ENCODE peak calls at places on chromosomes 13 and 19, in ten cellular contexts. One of them, this sample, is unnamed.
A peak's percentile ranks its signal among the peaks of the same experiment; 100 is the strongest.

GRCh38 chr13:113403255-113404104 is 39.5 kb upstream of the GRTP1 start:
- DNase-seq in spleen: no peak
- DNase-seq in DND-41: no peak
- DNase-seq in uterus: no peak
- DNase-seq in endodermal cell: peak; percentile 44
- DNase-seq in body of pancreas: no peak
- DNase-seq in psoas muscle: peak; percentile 82
- DNase-seq in thoracic aorta: no peak
- DNase-seq in adrenal gland: no peak
- DNase-seq in SK-N-SH: no peak
- DNase-seq in this sample: no peak

GRCh38 chr19:48999481-49000325 is 6.0 kb downstream of the RUVBL2 start:
- DNase-seq in spleen: peak; percentile 87
- DNase-seq in DND-41: peak; percentile 62
- DNase-seq in uterus: no peak
- DNase-seq in endodermal cell: peak; percentile 95
- DNase-seq in body of pancreas: peak; percentile 60
- DNase-seq in psoas muscle: peak; percentile 78
- DNase-seq in thoracic aorta: no peak
- DNase-seq in adrenal gland: peak; percentile 62
- DNase-seq in SK-N-SH: peak; percentile 65
- DNase-seq in this sample: no peak

GRCh38 chr13:39134574-39134973 is 96.3 kb downstream of the NHLRC3 start:
- DNase-seq in spleen: no peak
- DNase-seq in DND-41: no peak
- DNase-seq in uterus: no peak
- DNase-seq in endodermal cell: no peak
- DNase-seq in body of pancreas: no peak
- DNase-seq in psoas muscle: no peak
- DNase-seq in thoracic aorta: no peak
- DNase-seq in adrenal gland: no peak
- DNase-seq in SK-N-SH: no peak
- DNase-seq in this sample: no peak

GRCh38 chr13:46334008-46334407 is 53.0 kb downstream of the RUBCNL start:
- DNase-seq in spleen: no peak
- DNase-seq in DND-41: no peak
- DNase-seq in uterus: no peak
- DNase-seq in endodermal cell: no peak
- DNase-seq in body of pancreas: no peak
- DNase-seq in psoas muscle: no peak
- DNase-seq in thoracic aorta: no peak
- DNase-seq in adrenal gland: no peak
- DNase-seq in SK-N-SH: no peak
- DNase-seq in this sample: no peak

GRCh38 chr13:98180092-98180491 is 3.0 kb upstream of the RNF113B start:
- DNase-seq in spleen: no peak
- DNase-seq in DND-41: peak; percentile 35
- DNase-seq in uterus: no peak
- DNase-seq in endodermal cell: no peak
- DNase-seq in body of pancreas: no peak
- DNase-seq in psoas muscle: no peak
- DNase-seq in thoracic aorta: no peak
- DNase-seq in adrenal gland: no peak
- DNase-seq in SK-N-SH: no peak
- DNase-seq in this sample: no peak

GRCh38 chr13:50707533-50708096 is 135.9 kb downstream of the DLEU7 start:
- DNase-seq in spleen: no peak
- DNase-seq in DND-41: peak; percentile 52
- DNase-seq in uterus: no peak
- DNase-seq in endodermal cell: no peak
- DNase-seq in body of pancreas: no peak
- DNase-seq in psoas muscle: no peak
- DNase-seq in thoracic aorta: no peak
- DNase-seq in adrenal gland: no peak
- DNase-seq in SK-N-SH: peak; percentile 13
- DNase-seq in this sample: no peak

GRCh38 chr13:59483441-59484116 is 680.1 kb downstream of the DIAPH3 start:
- DNase-seq in spleen: no peak
- DNase-seq in DND-41: no peak
- DNase-seq in uterus: no peak
- DNase-seq in endodermal cell: peak; percentile 77
- DNase-seq in body of pancreas: peak; percentile 17
- DNase-seq in psoas muscle: no peak
- DNase-seq in thoracic aorta: no peak
- DNase-seq in adrenal gland: peak; percentile 26
- DNase-seq in SK-N-SH: peak; percentile 48
- DNase-seq in this sample: no peak

GRCh38 chr19:1312732-1313694 is 27.3 kb downstream of the EFNA2 start:
- DNase-seq in spleen: no peak
- DNase-seq in DND-41: no peak
- DNase-seq in uterus: no peak
- DNase-seq in endodermal cell: peak; percentile 78
- DNase-seq in body of pancreas: no peak
- DNase-seq in psoas muscle: no peak
- DNase-seq in thoracic aorta: no peak
- DNase-seq in adrenal gland: peak; percentile 51
- DNase-seq in SK-N-SH: no peak
- DNase-seq in this sample: no peak

GRCh38 chr13:30143671-30144400 is 163.5 kb downstream of the KATNAL1 start:
- DNase-seq in spleen: no peak
- DNase-seq in DND-41: no peak
- DNase-seq in uterus: no peak
- DNase-seq in endodermal cell: no peak
- DNase-seq in body of pancreas: no peak
- DNase-seq in psoas muscle: no peak
- DNase-seq in thoracic aorta: no peak
- DNase-seq in adrenal gland: no peak
- DNase-seq in SK-N-SH: no peak
- DNase-seq in this sample: no peak

GRCh38 chr13:32669030-32669646 is 82.9 kb downstream of the PDS5B start:
- DNase-seq in spleen: no peak
- DNase-seq in DND-41: peak; percentile 37
- DNase-seq in uterus: no peak
- DNase-seq in endodermal cell: no peak
- DNase-seq in body of pancreas: no peak
- DNase-seq in psoas muscle: no peak
- DNase-seq in thoracic aorta: no peak
- DNase-seq in adrenal gland: no peak
- DNase-seq in SK-N-SH: peak; percentile 36
- DNase-seq in this sample: no peak

GRCh38 chr19:12596927-12597548 is 13.6 kb downstream of the ZNF490 start:
- DNase-seq in spleen: peak; percentile 59
- DNase-seq in DND-41: no peak
- DNase-seq in uterus: no peak
- DNase-seq in endodermal cell: no peak
- DNase-seq in body of pancreas: no peak
- DNase-seq in psoas muscle: no peak
- DNase-seq in thoracic aorta: no peak
- DNase-seq in adrenal gland: no peak
- DNase-seq in SK-N-SH: no peak
- DNase-seq in this sample: no peak

GRCh38 chr13:33445476-33445875 is 159.9 kb upstream of the STARD13 start:
- DNase-seq in spleen: no peak
- DNase-seq in DND-41: no peak
- DNase-seq in uterus: no peak
- DNase-seq in endodermal cell: no peak
- DNase-seq in body of pancreas: no peak
- DNase-seq in psoas muscle: no peak
- DNase-seq in thoracic aorta: no peak
- DNase-seq in adrenal gland: no peak
- DNase-seq in SK-N-SH: no peak
- DNase-seq in this sample: no peak

GRCh38 chr19:28710278-28710677 is 502.7 kb downstream of the UQCRFS1 start:
- DNase-seq in spleen: no peak
- DNase-seq in DND-41: no peak
- DNase-seq in uterus: no peak
- DNase-seq in endodermal cell: no peak
- DNase-seq in body of pancreas: no peak
- DNase-seq in psoas muscle: no peak
- DNase-seq in thoracic aorta: no peak
- DNase-seq in adrenal gland: no peak
- DNase-seq in SK-N-SH: peak; percentile 24
- DNase-seq in this sample: no peak

GRCh38 chr13:39836038-39836437 is 180.6 kb downstream of the COG6 start:
- DNase-seq in spleen: no peak
- DNase-seq in DND-41: no peak
- DNase-seq in uterus: no peak
- DNase-seq in endodermal cell: peak; percentile 51
- DNase-seq in body of pancreas: no peak
- DNase-seq in psoas muscle: no peak
- DNase-seq in thoracic aorta: no peak
- DNase-seq in adrenal gland: no peak
- DNase-seq in SK-N-SH: no peak
- DNase-seq in this sample: no peak

GRCh38 chr13:41621716-41622508 is 164.6 kb downstream of the RGCC start:
- DNase-seq in spleen: no peak
- DNase-seq in DND-41: no peak
- DNase-seq in uterus: no peak
- DNase-seq in endodermal cell: no peak
- DNase-seq in body of pancreas: no peak
- DNase-seq in psoas muscle: no peak
- DNase-seq in thoracic aorta: no peak
- DNase-seq in adrenal gland: no peak
- DNase-seq in SK-N-SH: no peak
- DNase-seq in this sample: no peak

DNA sequence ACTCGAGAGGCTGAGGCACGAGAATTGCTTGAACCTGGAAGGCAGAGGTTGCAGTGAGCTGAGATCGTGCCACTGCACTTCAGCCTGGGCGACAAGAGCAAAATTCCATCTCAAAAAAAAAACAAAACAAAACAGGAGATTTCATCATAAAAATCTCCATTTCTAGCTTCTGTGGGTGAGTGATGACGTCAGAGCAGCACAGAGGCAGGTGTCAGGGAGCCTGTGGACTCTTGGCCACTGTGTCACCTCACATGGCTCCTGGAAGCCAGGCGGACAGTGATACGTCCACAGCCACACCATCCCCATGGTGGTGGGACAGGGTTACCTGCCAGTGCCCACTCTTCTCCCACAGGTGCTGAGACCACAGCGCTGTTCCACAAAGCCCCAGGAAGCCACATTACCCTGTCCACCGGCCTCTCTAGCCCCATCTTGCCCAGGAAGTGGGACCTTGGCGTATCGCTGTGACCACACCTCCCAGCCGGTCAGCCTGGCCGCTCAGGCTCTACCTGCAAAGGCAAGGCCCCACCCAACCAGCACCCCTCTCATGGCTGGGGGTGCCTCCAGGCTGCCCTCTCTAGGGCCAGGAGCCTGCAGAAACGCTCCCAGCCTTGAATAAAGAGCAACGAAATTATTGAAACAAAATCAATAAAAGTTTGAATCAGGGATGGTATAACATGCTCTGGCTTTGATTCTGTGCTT is 2.5 kb upstream of the FXYD3 start:
- DNase-seq in spleen: no peak
- DNase-seq in DND-41: no peak
- DNase-seq in uterus: no peak
- DNase-seq in endodermal cell: no peak
- DNase-seq in body of pancreas: no peak
- DNase-seq in psoas muscle: no peak
- DNase-seq in thoracic aorta: no peak
- DNase-seq in adrenal gland: no peak
- DNase-seq in SK-N-SH: no peak
- DNase-seq in this sample: no peak
- TF ChIP-seq CTCF in spleen: no peak
- TF ChIP-seq CTCF in DND-41: no peak
- TF ChIP-seq CTCF in uterus: no peak
- TF ChIP-seq CTCF in endodermal cell: no peak
- TF ChIP-seq CTCF in body of pancreas: no peak
- TF ChIP-seq CTCF in psoas muscle: no peak
- TF ChIP-seq CTCF in thoracic aorta: no peak
- TF ChIP-seq CTCF in adrenal gland: no peak
- TF ChIP-seq CTCF in SK-N-SH: no peak
- TF ChIP-seq CTCF in this sample: no peak

DNA sequence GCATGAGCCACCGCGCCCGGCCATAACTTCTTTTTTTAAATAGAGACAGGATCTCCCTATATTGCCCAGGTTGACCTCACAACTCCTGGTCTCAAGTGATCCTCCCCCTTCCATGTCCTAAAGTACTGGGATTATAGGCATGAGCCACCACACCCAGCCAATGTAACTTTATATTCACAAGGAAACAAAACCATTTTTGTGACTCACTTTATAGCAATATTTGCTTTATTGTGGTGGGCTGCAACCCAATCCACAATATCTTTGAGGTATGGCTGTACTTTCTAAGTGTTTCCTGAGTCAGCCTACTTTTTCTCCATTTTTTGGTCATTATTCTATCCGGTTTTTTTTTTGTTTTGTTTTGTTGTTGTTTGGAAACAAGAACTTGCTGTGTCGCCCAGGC is 7.9 kb upstream of the ZIM3 start:
- DNase-seq in spleen: no peak
- DNase-seq in DND-41: no peak
- DNase-seq in uterus: no peak
- DNase-seq in endodermal cell: no peak
- DNase-seq in body of pancreas: no peak
- DNase-seq in psoas muscle: no peak
- DNase-seq in thoracic aorta: no peak
- DNase-seq in adrenal gland: no peak
- DNase-seq in SK-N-SH: no peak
- DNase-seq in this sample: no peak
- H3K9me3 ChIP-seq in spleen: peaks cover 37% of the 10 kb centered on the region
- H3K9me3 ChIP-seq in DND-41: no peaks in the 10 kb centered on the region
- H3K9me3 ChIP-seq in uterus: no peaks in the 10 kb centered on the region
- H3K9me3 ChIP-seq in endodermal cell: peaks cover 32% of the 10 kb centered on the region
- H3K9me3 ChIP-seq in body of pancreas: no peaks in the 10 kb centered on the region
- H3K9me3 ChIP-seq in psoas muscle: no peaks in the 10 kb centered on the region
- H3K9me3 ChIP-seq in thoracic aorta: no peaks in the 10 kb centered on the region
- H3K9me3 ChIP-seq in adrenal gland: no peaks in the 10 kb centered on the region
- H3K9me3 ChIP-seq in SK-N-SH: no peaks in the 10 kb centered on the region
- H3K9me3 ChIP-seq in this sample: no peaks in the 10 kb centered on the region

GRCh38 chr19:41887711-41888382 is 4.9 kb downstream of the ARHGEF1 start:
- DNase-seq in spleen: peak; percentile 93
- DNase-seq in DND-41: peak; percentile 89
- DNase-seq in uterus: no peak
- DNase-seq in endodermal cell: peak; percentile 97
- DNase-seq in body of pancreas: peak; percentile 58
- DNase-seq in psoas muscle: no peak
- DNase-seq in thoracic aorta: no peak
- DNase-seq in adrenal gland: no peak
- DNase-seq in SK-N-SH: no peak
- DNase-seq in this sample: no peak
- H3K27ac ChIP-seq in spleen: peak overlapping the region; percentile 98
- H3K27ac ChIP-seq in DND-41: peak overlapping the region; percentile 87
- H3K27ac ChIP-seq in uterus: no peak overlapping the region
- H3K27ac ChIP-seq in endodermal cell: no peak overlapping the region
- H3K27ac ChIP-seq in body of pancreas: peak overlapping the region; percentile 72
- H3K27ac ChIP-seq in psoas muscle: no peak overlapping the region
- H3K27ac ChIP-seq in thoracic aorta: no peak overlapping the region
- H3K27ac ChIP-seq in adrenal gland: no peak overlapping the region
- H3K27ac ChIP-seq in SK-N-SH: no peak overlapping the region
- H3K27ac ChIP-seq in this sample: no peak overlapping the region

DNA sequence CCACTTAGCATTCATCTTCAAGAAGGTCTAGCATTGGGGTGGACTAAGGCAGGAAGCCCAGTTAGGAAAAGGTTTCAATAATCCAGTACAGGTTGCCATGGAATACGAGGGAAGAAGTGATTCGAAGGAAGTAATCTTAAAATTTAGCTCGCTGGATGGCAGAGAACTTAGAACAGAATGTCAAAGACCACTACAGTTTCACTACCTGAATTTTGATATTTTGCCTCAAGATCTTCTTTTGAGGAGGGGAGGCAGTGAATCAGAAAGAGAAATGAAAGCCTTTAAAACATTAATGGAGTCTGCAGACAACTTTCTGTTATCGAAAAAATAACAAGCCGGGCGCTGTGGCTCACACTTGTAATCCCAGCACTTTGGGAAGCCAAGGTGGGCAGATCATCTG is 7.0 kb upstream of the RAB8A start:
- DNase-seq in spleen: no peak
- DNase-seq in DND-41: no peak
- DNase-seq in uterus: no peak
- DNase-seq in endodermal cell: no peak
- DNase-seq in body of pancreas: no peak
- DNase-seq in psoas muscle: no peak
- DNase-seq in thoracic aorta: no peak
- DNase-seq in adrenal gland: no peak
- DNase-seq in SK-N-SH: no peak
- DNase-seq in this sample: no peak
- TF ChIP-seq CTCF in spleen: no peak
- TF ChIP-seq CTCF in DND-41: no peak
- TF ChIP-seq CTCF in uterus: no peak
- TF ChIP-seq CTCF in endodermal cell: no peak
- TF ChIP-seq CTCF in body of pancreas: no peak
- TF ChIP-seq CTCF in psoas muscle: no peak
- TF ChIP-seq CTCF in thoracic aorta: no peak
- TF ChIP-seq CTCF in adrenal gland: no peak
- TF ChIP-seq CTCF in SK-N-SH: no peak
- TF ChIP-seq CTCF in this sample: no peak

This sample was measured in ascending aorta.